ENCODE peak calls at places on chromosomes 11 and 22, in eight cellular contexts. S, E, F, G, I, X, Q and U are unnamed samples.

GRCh38 chr11:132405728-132406127 is 1035.3 kb downstream of the NTM start:
- DNase-seq in I (no peak), F (no peak), S (no peak), E (no peak), G (no peak), Q (no peak), X (no peak), U (no peak)

GRCh38 chr11:9861860-9862725 is 198.2 kb downstream of the SWAP70 start:
- DNase-seq in E (peak), I (peak), G (peak), Q (no peak), S (peak), X (peak), F (peak), U (peak)

GRCh38 chr11:61679893-61680621 is at the start of gene DAGLA:
- DNase-seq in E (peak), Q (peak), G (no peak), I (peak), S (peak), F (no peak), X (peak), U (peak)

GRCh38 chr22:27241430-27242110 is 560.0 kb downstream of the MN1 start:
- DNase-seq in S (no peak), X (peak), G (no peak), E (peak), Q (no peak), F (peak), I (peak), U (no peak)

GRCh38 chr22:21876486-21877176 is 9.2 kb upstream of the MAPK1 start:
- DNase-seq in G (no peak), Q (no peak), F (no peak), X (no peak), I (no peak), S (no peak), E (no peak), U (no peak)

GRCh38 chr11:105968021-105968697 is 53.9 kb downstream of the MSANTD4 start:
- DNase-seq in G (no peak), Q (no peak), E (no peak), I (no peak), F (peak), X (peak), S (no peak), U (no peak)

GRCh38 chr11:47466701-47467250 is 17.8 kb upstream of the RAPSN start:
- DNase-seq in E (peak), Q (no peak), I (peak), S (no peak), G (no peak), F (peak), X (no peak), U (no peak)

GRCh38 chr11:12893787-12894672 is 115.1 kb upstream of the RASSF10 start:
- DNase-seq in X (peak), G (peak), Q (no peak), F (peak), I (peak), E (peak), S (no peak), U (peak)

GRCh38 chr11:132920391-132921095 is 611.8 kb downstream of the OPCML start:
- DNase-seq in F (no peak), G (no peak), S (no peak), Q (no peak), X (no peak), E (no peak), I (no peak), U (no peak)

GRCh38 chr11:58900479-58901420 is 38.5 kb upstream of the GLYATL1 start:
- DNase-seq in F (peak), G (peak), Q (no peak), S (peak), E (no peak), I (peak), X (peak), U (no peak)

GRCh38 chr11:926341-926916 is 759 bp downstream of the AP2A2 start:
- DNase-seq in Q (no peak), F (no peak), S (no peak), G (peak), I (no peak), X (peak), E (peak), U (no peak)

GRCh38 chr11:106491751-106492150 is 414.3 kb downstream of the AASDHPPT start:
- DNase-seq in I (no peak), S (no peak), Q (no peak), F (no peak), X (no peak), E (no peak), G (no peak), U (no peak)

GRCh38 chr22:44566911-44567310 is 68.9 kb upstream of the RTL6 start:
- DNase-seq in X (no peak), I (no peak), G (no peak), Q (no peak), E (no peak), F (no peak), S (no peak), U (no peak)

GRCh38 chr11:77886401-77886800 is 65.5 kb downstream of the AAMDC start:
- DNase-seq in S (no peak), G (no peak), E (no peak), Q (no peak), X (no peak), I (no peak), F (no peak), U (no peak)

GRCh38 chr11:13335319-13335718 is 57.7 kb downstream of the BMAL1 start:
- DNase-seq in F (no peak), G (no peak), I (peak), X (peak), E (peak), S (peak), Q (peak), U (peak)

GRCh38 chr11:78101073-78101472 is 21.4 kb upstream of the NDUFC2 start:
- DNase-seq in E (no peak), F (no peak), X (peak), G (no peak), S (no peak), Q (no peak), I (peak), U (no peak)

GRCh38 chr11:34204396-34205279 is 99.2 kb downstream of the NAT10 start:
- DNase-seq in G (peak), E (no peak), X (peak), I (no peak), Q (no peak), S (no peak), F (no peak), U (no peak)

GRCh38 chr11:65066805-65067291 is 8.5 kb upstream of the NAALADL1 start:
- DNase-seq in X (no peak), F (no peak), E (no peak), Q (no peak), S (no peak), I (no peak), G (no peak), U (no peak)

GRCh38 chr11:10181811-10182210 is 112.2 kb downstream of the SBF2 start:
- DNase-seq in S (no peak), I (no peak), X (peak), F (peak), E (no peak), Q (no peak), G (peak), U (no peak)

GRCh38 chr11:80261776-80262175 is 820.9 kb upstream of the TENM4 start:
- DNase-seq in X (no peak), S (no peak), E (no peak), Q (no peak), I (no peak), F (no peak), G (no peak), U (no peak)

GRCh38 chr11:45713573-45713972 is 48.2 kb upstream of the CHST1 start:
- DNase-seq in F (no peak), Q (no peak), X (no peak), E (no peak), G (no peak), I (no peak), S (no peak), U (no peak)

GRCh38 chr11:68509105-68509504 is 48.6 kb downstream of the PPP6R3 start:
- DNase-seq in X (no peak), F (no peak), I (no peak), S (no peak), Q (no peak), E (no peak), G (no peak), U (no peak)

GRCh38 chr22:38724926-38725571 is 19.3 kb downstream of the GTPBP1 start:
- DNase-seq in I (no peak), F (no peak), G (no peak), S (no peak), Q (no peak), X (peak), E (no peak), U (no peak)

GRCh38 chr11:128555606-128556005 is 31.8 kb downstream of the ETS1 start:
- DNase-seq in G (peak), S (no peak), F (no peak), X (peak), E (no peak), Q (no peak), I (no peak), U (no peak)

GRCh38 chr11:18027475-18027874 is 14.6 kb upstream of the SERGEF start:
- DNase-seq in I (no peak), F (no peak), Q (no peak), E (no peak), X (no peak), S (no peak), G (no peak), U (no peak)

GRCh38 chr11:35516361-35516760 is 9.1 kb downstream of the PAMR1 start:
- DNase-seq in G (no peak), X (no peak), Q (no peak), E (no peak), S (no peak), F (no peak), I (no peak), U (no peak)

GRCh38 chr11:116853461-116854073 is 16.1 kb upstream of the APOA1 start:
- DNase-seq in G (peak), Q (peak), I (peak), X (peak), F (peak), S (peak), E (no peak), U (peak)

GRCh38 chr11:116831790-116832349 is 2.2 kb downstream of the APOC3 start:
- DNase-seq in X (no peak), I (no peak), S (no peak), F (no peak), G (no peak), E (no peak), Q (no peak), U (no peak)

GRCh38 chr11:36899796-36900195 is 301.8 kb upstream of the RAG2 start:
- DNase-seq in I (no peak), F (no peak), E (no peak), Q (no peak), G (no peak), S (no peak), X (no peak), U (no peak)